ENCODE peak calls at places on chromosomes 1 and 21, in five cellular contexts. E is AG04450, M is WERI-Rb-1, L is epithelial cell of proximal tubule, O is astrocyte. G is an unnamed sample.
A peak's percentile ranks its signal among the peaks of the same experiment; 100 is the strongest.

GRCh38 chr1:24096009-24096736 is 15.8 kb downstream of the MYOM3 start:
- DNase-seq in E (no peak), M (no peak), O (no peak), L (no peak), G (no peak)

GRCh38 chr1:229430761-229431269 is 3.1 kb downstream of the ACTA1 start:
- DNase-seq in O (peak; percentile 18), E (no peak), M (no peak), L (no peak), G (peak; percentile 33)

GRCh38 chr21:35045539-35046222 is 3.4 kb downstream of the RUNX1 start:
- DNase-seq in E (no peak), L (no peak), M (no peak), O (no peak), G (no peak)

GRCh38 chr1:165444897-165445370 is at the start of gene RXRG:
- DNase-seq in E (no peak), O (no peak), L (no peak), M (peak; percentile 94), G (peak; percentile 2)

GRCh38 chr1:5370321-5370720 is 621.9 kb downstream of the NPHP4 start:
- DNase-seq in L (no peak), O (no peak), M (no peak), E (no peak), G (no peak)

GRCh38 chr1:150150511-150151021 is 850 bp downstream of the PLEKHO1 start:
- DNase-seq in E (no peak), M (peak; percentile 59), O (no peak), L (no peak), G (no peak)

GRCh38 chr21:35414511-35415139 is 365.5 kb upstream of the RUNX1 start:
- DNase-seq in M (no peak), O (no peak), E (no peak), L (no peak), G (no peak)

GRCh38 chr1:112172294-112172882 is 182.9 kb upstream of the KCND3 start:
- DNase-seq in O (peak; percentile 10), M (no peak), E (peak; percentile 1), L (peak; percentile 4), G (peak; percentile 37)

GRCh38 chr1:21831454-21831970 is 19.4 kb downstream of the LDLRAD2 start:
- DNase-seq in M (no peak), O (no peak), L (no peak), E (no peak), G (no peak)

GRCh38 chr1:159920651-159921050 is 4.7 kb downstream of the TAGLN2 start:
- DNase-seq in O (no peak), E (no peak), L (no peak), M (no peak), G (no peak)

GRCh38 chr1:38014171-38014570 is 1.6 kb downstream of the UTP11 start:
- DNase-seq in L (no peak), E (no peak), O (no peak), M (peak; percentile 59), G (no peak)

GRCh38 chr1:206004821-206005220 is 1.6 kb upstream of the RAB7B start:
- DNase-seq in M (peak; percentile 5), L (no peak), E (no peak), O (no peak), G (no peak)

GRCh38 chr1:77447669-77448068 is 165.8 kb downstream of the AK5 start:
- DNase-seq in E (no peak), L (no peak), O (no peak), M (no peak), G (no peak)

GRCh38 chr1:224519874-224520273 is 85.3 kb upstream of the WDR26 start:
- DNase-seq in M (no peak), L (no peak), O (no peak), E (no peak), G (peak; percentile 31)

GRCh38 chr1:19969898-19970660 is 9.3 kb downstream of the PLA2G2A start:
- DNase-seq in M (no peak), E (no peak), O (no peak), L (no peak), G (no peak)

GRCh38 chr1:18836654-18837053 is 22.8 kb downstream of the TAS1R2 start:
- DNase-seq in M (no peak), O (no peak), E (no peak), L (no peak), G (no peak)

GRCh38 chr1:39301606-39302005 is 97.1 kb downstream of the MACF1 start:
- DNase-seq in O (peak; percentile 7), L (no peak), E (no peak), M (no peak), G (no peak)

GRCh38 chr21:32309906-32310460 is 11.3 kb downstream of the MRAP start:
- DNase-seq in E (no peak), O (no peak), M (no peak), L (no peak), G (no peak)

GRCh38 chr1:200891774-200892157 is 2.9 kb upstream of the INAVA start:
- DNase-seq in O (no peak), E (no peak), L (no peak), M (no peak), G (no peak)

GRCh38 chr1:189253601-189254350 is 1223.9 kb downstream of the BRINP3 start:
- DNase-seq in E (no peak), L (no peak), M (no peak), O (no peak), G (no peak)

GRCh38 chr1:154957258-154957657 is 1.4 kb upstream of the PBXIP1 start:
- DNase-seq in M (no peak), O (no peak), E (no peak), L (no peak), G (no peak)
- H3K4me3 ChIP-seq in M (no peak overlapping the region), O (no peak overlapping the region), E (no peak overlapping the region), L (no peak overlapping the region), G (no peak overlapping the region)

DNA sequence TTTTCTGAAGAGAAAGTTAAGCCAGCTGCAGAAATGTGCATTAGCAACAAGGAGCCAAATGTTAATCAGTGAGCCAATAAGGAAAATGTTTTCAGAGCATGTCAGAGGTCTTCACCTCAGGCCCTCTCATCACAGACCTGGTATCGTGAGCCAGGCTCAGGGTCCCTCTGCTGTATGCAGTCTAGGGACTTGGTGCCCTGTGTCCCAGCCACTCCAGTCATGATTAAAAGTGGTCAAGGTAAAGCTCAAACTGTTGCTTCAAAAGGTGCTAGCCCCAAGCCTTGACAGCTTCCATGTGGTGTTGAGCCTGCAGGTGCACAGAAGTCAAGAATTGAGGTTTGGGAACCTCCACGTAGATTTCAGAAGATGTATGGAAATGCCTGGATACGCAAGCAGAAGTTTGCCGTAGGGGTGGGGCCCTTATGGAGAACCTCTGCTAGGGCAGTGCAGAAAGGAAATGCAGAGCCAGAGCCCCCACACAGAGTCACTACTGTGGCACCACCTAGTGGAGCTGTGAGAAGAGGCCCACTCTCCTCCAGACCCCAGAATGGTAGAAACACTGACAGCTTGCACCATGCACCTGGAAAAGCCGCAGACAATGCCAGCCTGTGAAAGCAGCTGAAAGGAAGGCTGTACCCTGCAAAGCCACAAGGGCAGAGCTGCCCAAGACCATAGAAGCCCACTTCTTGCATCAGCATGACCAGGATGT is 1128.7 kb downstream of the AMY1C start:
- DNase-seq in E (no peak), L (no peak), M (peak; percentile 43), O (no peak), G (no peak)
- TF ChIP-seq CTCF in E (no peak), L (no peak), M (peak; percentile 51), O (no peak), G (no peak)

DNA sequence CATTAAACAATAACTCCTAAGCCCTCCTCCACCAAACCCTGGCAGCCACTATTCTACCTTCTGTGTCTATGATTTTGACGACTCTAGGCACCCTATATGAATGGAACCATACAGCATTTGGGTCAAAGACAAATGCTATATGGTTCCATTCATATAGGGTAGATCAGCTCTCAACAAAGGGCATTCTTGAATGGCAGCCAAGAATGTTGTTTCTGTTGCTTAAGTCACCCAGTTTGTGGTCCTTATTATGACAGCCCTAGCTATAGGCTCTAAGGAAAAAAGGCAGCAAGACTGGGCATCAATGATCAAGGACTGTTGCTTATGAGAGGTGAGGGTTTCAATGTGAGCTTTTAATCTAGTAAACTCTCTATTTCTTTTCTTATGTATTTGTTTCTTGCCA is 4.7 kb upstream of the SLC5A9 start:
- DNase-seq in O (no peak), L (no peak), E (no peak), M (no peak), G (no peak)
- H3K4me3 ChIP-seq in O (no peak overlapping the region), L (no peak overlapping the region), E (no peak overlapping the region), M (no peak overlapping the region), G (no peak overlapping the region)

GRCh38 chr21:41635874-41636273 is 127.9 kb upstream of the TMPRSS2 start:
- DNase-seq in M (no peak), L (no peak), O (no peak), E (no peak), G (no peak)

GRCh38 chr21:41639336-41639735 is 127.5 kb downstream of the RIPK4 start:
- DNase-seq in O (no peak), L (no peak), E (no peak), M (no peak), G (no peak)

GRCh38 chr21:41634858-41635257 is 126.9 kb upstream of the TMPRSS2 start:
- DNase-seq in O (peak; percentile 55), M (no peak), E (no peak), L (no peak), G (peak; percentile 61)

GRCh38 chr21:41638201-41638790 is 128.6 kb downstream of the RIPK4 start:
- DNase-seq in L (no peak), E (no peak), M (no peak), O (no peak), G (peak; percentile 25)

GRCh38 chr21:41636636-41637625 is 129.0 kb upstream of the TMPRSS2 start:
- DNase-seq in M (no peak), O (no peak), E (no peak), L (no peak), G (no peak)
- TF ChIP-seq CTCF in M (no peak), O (no peak), E (no peak), L (no peak), G (no peak)

GRCh38 chr1:154943649-154944421 is 7.3 kb upstream of the PMVK start:
- DNase-seq in E (no peak), L (no peak), M (peak; percentile 76), O (no peak), G (peak; percentile 18)
- H3K4me3 ChIP-seq in E (no peak overlapping the region), L (no peak overlapping the region), M (no peak overlapping the region), O (no peak overlapping the region), G (no peak overlapping the region)

DNA sequence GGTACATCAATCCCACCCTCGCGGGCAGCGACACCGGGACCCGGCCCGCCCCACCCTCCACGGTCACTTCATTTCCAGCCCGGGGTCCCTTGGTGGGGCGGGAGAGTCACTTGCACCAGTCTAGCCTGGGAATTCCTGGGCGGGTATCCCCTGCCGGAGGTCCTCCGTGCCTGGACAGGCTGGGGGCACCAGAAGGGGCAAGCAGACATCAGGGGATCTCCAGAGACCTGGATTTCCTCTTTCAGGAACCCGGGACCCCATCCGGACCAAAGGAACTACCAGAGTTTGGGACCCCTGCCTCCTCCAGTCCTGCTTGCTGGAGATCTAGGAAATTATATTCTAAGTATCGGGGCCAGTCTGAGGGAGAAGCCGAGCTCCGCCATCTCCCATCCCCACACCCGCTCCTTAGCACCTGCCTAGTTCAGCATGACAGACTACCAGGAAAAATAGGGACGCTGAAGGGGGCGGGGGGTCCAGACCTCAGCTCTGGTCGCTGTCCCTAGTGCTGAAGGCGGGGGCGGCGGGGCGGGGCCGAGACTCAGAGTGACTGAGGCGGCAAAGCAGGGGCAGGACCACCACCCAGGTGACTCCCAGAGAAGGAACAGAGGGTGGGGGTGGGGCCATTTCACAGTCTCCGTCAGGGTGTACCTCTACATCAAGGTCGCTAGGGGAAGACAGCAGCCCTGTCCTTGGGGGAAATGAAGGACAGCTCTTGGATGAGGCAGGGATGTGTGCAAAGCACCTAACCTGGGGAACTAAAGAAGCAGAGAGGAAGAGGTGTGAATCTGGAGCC is 829 bp downstream of the HCN3 start:
- DNase-seq in O (no peak), E (no peak), L (no peak), M (peak; percentile 98), G (no peak)
- TF ChIP-seq CTCF in O (no peak), E (peak; percentile 28), L (peak; percentile 46), M (peak; percentile 96), G (peak; percentile 41)